ENCODE peak calls at places on chromosomes 6 and 20, in eight cellular contexts. One of them, this sample, is unnamed.

GRCh38 chr6:41605649-41606048 is 32.6 kb upstream of the MDFI start:
- DNase-seq in LoVo: no peak
- DNase-seq in activated CD4-positive, alpha-beta memory T cell treated with anti-CD3 and anti-CD28 coated beads for 36 hours: no peak
- DNase-seq in nephron progenitor cell: no peak
- DNase-seq in dermis microvascular lymphatic vessel endothelial cell: no peak
- DNase-seq in ureter: no peak
- DNase-seq in ovary: no peak
- DNase-seq in cardiac septum: no peak
- DNase-seq in this sample: no peak

GRCh38 chr6:14948586-14949245 is 297.2 kb upstream of the JARID2 start:
- DNase-seq in LoVo: no peak
- DNase-seq in activated CD4-positive, alpha-beta memory T cell treated with anti-CD3 and anti-CD28 coated beads for 36 hours: no peak
- DNase-seq in dermis microvascular lymphatic vessel endothelial cell: no peak
- DNase-seq in nephron progenitor cell: no peak
- DNase-seq in cardiac septum: no peak
- DNase-seq in ureter: no peak
- DNase-seq in ovary: no peak
- DNase-seq in this sample: no peak

GRCh38 chr6:90343581-90343980 is 46.9 kb upstream of the BACH2 start:
- DNase-seq in ovary: peak
- DNase-seq in ureter: no peak
- DNase-seq in nephron progenitor cell: no peak
- DNase-seq in cardiac septum: no peak
- DNase-seq in dermis microvascular lymphatic vessel endothelial cell: no peak
- DNase-seq in activated CD4-positive, alpha-beta memory T cell treated with anti-CD3 and anti-CD28 coated beads for 36 hours: no peak
- DNase-seq in LoVo: peak
- DNase-seq in this sample: no peak

GRCh38 chr6:12635813-12636212 is 80.8 kb upstream of the PHACTR1 start:
- DNase-seq in nephron progenitor cell: no peak
- DNase-seq in cardiac septum: no peak
- DNase-seq in activated CD4-positive, alpha-beta memory T cell treated with anti-CD3 and anti-CD28 coated beads for 36 hours: no peak
- DNase-seq in ureter: no peak
- DNase-seq in LoVo: no peak
- DNase-seq in ovary: no peak
- DNase-seq in dermis microvascular lymphatic vessel endothelial cell: no peak
- DNase-seq in this sample: no peak

GRCh38 chr6:32539839-32540238 is 9.8 kb upstream of the HLA-DRB5 start:
- DNase-seq in ureter: no peak
- DNase-seq in LoVo: no peak
- DNase-seq in ovary: no peak
- DNase-seq in activated CD4-positive, alpha-beta memory T cell treated with anti-CD3 and anti-CD28 coated beads for 36 hours: no peak
- DNase-seq in cardiac septum: no peak
- DNase-seq in dermis microvascular lymphatic vessel endothelial cell: no peak
- DNase-seq in nephron progenitor cell: no peak
- DNase-seq in this sample: no peak

GRCh38 chr6:39086294-39086693 is 28.7 kb downstream of the SAYSD1 start:
- DNase-seq in LoVo: no peak
- DNase-seq in nephron progenitor cell: no peak
- DNase-seq in activated CD4-positive, alpha-beta memory T cell treated with anti-CD3 and anti-CD28 coated beads for 36 hours: peak
- DNase-seq in ovary: no peak
- DNase-seq in ureter: no peak
- DNase-seq in dermis microvascular lymphatic vessel endothelial cell: no peak
- DNase-seq in cardiac septum: no peak
- DNase-seq in this sample: no peak

GRCh38 chr6:142331075-142331551 is 29.3 kb downstream of the ADGRG6 start:
- DNase-seq in LoVo: no peak
- DNase-seq in activated CD4-positive, alpha-beta memory T cell treated with anti-CD3 and anti-CD28 coated beads for 36 hours: peak
- DNase-seq in nephron progenitor cell: no peak
- DNase-seq in ureter: no peak
- DNase-seq in ovary: no peak
- DNase-seq in dermis microvascular lymphatic vessel endothelial cell: peak
- DNase-seq in cardiac septum: no peak
- DNase-seq in this sample: no peak

GRCh38 chr6:35360349-35361138 is 18.2 kb downstream of the PPARD start:
- DNase-seq in dermis microvascular lymphatic vessel endothelial cell: no peak
- DNase-seq in cardiac septum: peak
- DNase-seq in activated CD4-positive, alpha-beta memory T cell treated with anti-CD3 and anti-CD28 coated beads for 36 hours: no peak
- DNase-seq in ovary: peak
- DNase-seq in ureter: no peak
- DNase-seq in LoVo: no peak
- DNase-seq in nephron progenitor cell: no peak
- DNase-seq in this sample: no peak

GRCh38 chr6:155224031-155224451 is 39.8 kb upstream of the CLDN20 start:
- DNase-seq in nephron progenitor cell: no peak
- DNase-seq in cardiac septum: no peak
- DNase-seq in LoVo: no peak
- DNase-seq in activated CD4-positive, alpha-beta memory T cell treated with anti-CD3 and anti-CD28 coated beads for 36 hours: peak
- DNase-seq in ureter: no peak
- DNase-seq in dermis microvascular lymphatic vessel endothelial cell: peak
- DNase-seq in ovary: no peak
- DNase-seq in this sample: no peak

GRCh38 chr6:66198062-66198624 is 491.1 kb upstream of the EYS start:
- DNase-seq in activated CD4-positive, alpha-beta memory T cell treated with anti-CD3 and anti-CD28 coated beads for 36 hours: no peak
- DNase-seq in cardiac septum: no peak
- DNase-seq in ureter: no peak
- DNase-seq in ovary: no peak
- DNase-seq in nephron progenitor cell: no peak
- DNase-seq in LoVo: no peak
- DNase-seq in dermis microvascular lymphatic vessel endothelial cell: no peak
- DNase-seq in this sample: no peak

GRCh38 chr6:134379086-134379485 is 61.2 kb upstream of the SGK1 start:
- DNase-seq in cardiac septum: no peak
- DNase-seq in LoVo: peak
- DNase-seq in ureter: peak
- DNase-seq in ovary: no peak
- DNase-seq in activated CD4-positive, alpha-beta memory T cell treated with anti-CD3 and anti-CD28 coated beads for 36 hours: peak
- DNase-seq in dermis microvascular lymphatic vessel endothelial cell: no peak
- DNase-seq in nephron progenitor cell: no peak
- DNase-seq in this sample: no peak

GRCh38 chr20:51978081-51978501 is 175.8 kb upstream of the SALL4 start:
- DNase-seq in dermis microvascular lymphatic vessel endothelial cell: no peak
- DNase-seq in ureter: no peak
- DNase-seq in cardiac septum: no peak
- DNase-seq in nephron progenitor cell: no peak
- DNase-seq in activated CD4-positive, alpha-beta memory T cell treated with anti-CD3 and anti-CD28 coated beads for 36 hours: no peak
- DNase-seq in ovary: no peak
- DNase-seq in LoVo: no peak
- DNase-seq in this sample: no peak

GRCh38 chr6:2918936-2919335 is 15.8 kb upstream of the SERPINB9 start:
- DNase-seq in cardiac septum: no peak
- DNase-seq in ureter: no peak
- DNase-seq in LoVo: no peak
- DNase-seq in dermis microvascular lymphatic vessel endothelial cell: no peak
- DNase-seq in nephron progenitor cell: no peak
- DNase-seq in activated CD4-positive, alpha-beta memory T cell treated with anti-CD3 and anti-CD28 coated beads for 36 hours: peak
- DNase-seq in ovary: no peak
- DNase-seq in this sample: no peak

GRCh38 chr20:53952528-53953096 is 117.8 kb downstream of the BCAS1 start:
- DNase-seq in dermis microvascular lymphatic vessel endothelial cell: no peak
- DNase-seq in ovary: no peak
- DNase-seq in LoVo: no peak
- DNase-seq in cardiac septum: no peak
- DNase-seq in ureter: no peak
- DNase-seq in nephron progenitor cell: no peak
- DNase-seq in activated CD4-positive, alpha-beta memory T cell treated with anti-CD3 and anti-CD28 coated beads for 36 hours: no peak
- DNase-seq in this sample: no peak

GRCh38 chr6:34423254-34423653 is 2.6 kb downstream of the RPS10 start:
- DNase-seq in LoVo: no peak
- DNase-seq in ovary: no peak
- DNase-seq in activated CD4-positive, alpha-beta memory T cell treated with anti-CD3 and anti-CD28 coated beads for 36 hours: no peak
- DNase-seq in dermis microvascular lymphatic vessel endothelial cell: no peak
- DNase-seq in nephron progenitor cell: no peak
- DNase-seq in ureter: no peak
- DNase-seq in cardiac septum: no peak
- DNase-seq in this sample: no peak

GRCh38 chr6:100463685-100464161 is 998 bp downstream of the SIM1 start:
- DNase-seq in activated CD4-positive, alpha-beta memory T cell treated with anti-CD3 and anti-CD28 coated beads for 36 hours: no peak
- DNase-seq in dermis microvascular lymphatic vessel endothelial cell: no peak
- DNase-seq in ovary: no peak
- DNase-seq in nephron progenitor cell: no peak
- DNase-seq in LoVo: no peak
- DNase-seq in ureter: no peak
- DNase-seq in cardiac septum: no peak
- DNase-seq in this sample: no peak

GRCh38 chr6:78492351-78493010 is 374.9 kb upstream of the IRAK1BP1 start:
- DNase-seq in ureter: no peak
- DNase-seq in nephron progenitor cell: no peak
- DNase-seq in ovary: no peak
- DNase-seq in cardiac septum: no peak
- DNase-seq in LoVo: no peak
- DNase-seq in activated CD4-positive, alpha-beta memory T cell treated with anti-CD3 and anti-CD28 coated beads for 36 hours: no peak
- DNase-seq in dermis microvascular lymphatic vessel endothelial cell: peak
- DNase-seq in this sample: no peak

GRCh38 chr6:4358414-4359107 is 223.2 kb upstream of the ECI2 start:
- DNase-seq in ovary: peak
- DNase-seq in cardiac septum: peak
- DNase-seq in nephron progenitor cell: peak
- DNase-seq in activated CD4-positive, alpha-beta memory T cell treated with anti-CD3 and anti-CD28 coated beads for 36 hours: peak
- DNase-seq in LoVo: peak
- DNase-seq in ureter: peak
- DNase-seq in dermis microvascular lymphatic vessel endothelial cell: peak
- DNase-seq in this sample: peak

GRCh38 chr6:129683606-129684322 is 26.2 kb downstream of the ARHGAP18 start:
- DNase-seq in LoVo: peak
- DNase-seq in dermis microvascular lymphatic vessel endothelial cell: peak
- DNase-seq in ureter: peak
- DNase-seq in ovary: no peak
- DNase-seq in nephron progenitor cell: no peak
- DNase-seq in activated CD4-positive, alpha-beta memory T cell treated with anti-CD3 and anti-CD28 coated beads for 36 hours: peak
- DNase-seq in cardiac septum: peak
- DNase-seq in this sample: no peak

GRCh38 chr6:31510007-31510406 is 12.1 kb downstream of the MICB start:
- DNase-seq in LoVo: no peak
- DNase-seq in ovary: no peak
- DNase-seq in cardiac septum: no peak
- DNase-seq in nephron progenitor cell: no peak
- DNase-seq in activated CD4-positive, alpha-beta memory T cell treated with anti-CD3 and anti-CD28 coated beads for 36 hours: no peak
- DNase-seq in dermis microvascular lymphatic vessel endothelial cell: no peak
- DNase-seq in ureter: no peak
- DNase-seq in this sample: no peak

GRCh38 chr20:50320910-50321796 is 130.5 kb downstream of the CEBPB start:
- DNase-seq in ovary: peak
- DNase-seq in nephron progenitor cell: peak
- DNase-seq in LoVo: peak
- DNase-seq in ureter: peak
- DNase-seq in dermis microvascular lymphatic vessel endothelial cell: peak
- DNase-seq in cardiac septum: peak
- DNase-seq in activated CD4-positive, alpha-beta memory T cell treated with anti-CD3 and anti-CD28 coated beads for 36 hours: peak
- DNase-seq in this sample: no peak

GRCh38 chr6:84967389-84967788 is 203.0 kb upstream of the TBX18 start:
- DNase-seq in cardiac septum: no peak
- DNase-seq in LoVo: peak
- DNase-seq in ovary: no peak
- DNase-seq in dermis microvascular lymphatic vessel endothelial cell: peak
- DNase-seq in activated CD4-positive, alpha-beta memory T cell treated with anti-CD3 and anti-CD28 coated beads for 36 hours: no peak
- DNase-seq in ureter: no peak
- DNase-seq in nephron progenitor cell: peak
- DNase-seq in this sample: no peak

GRCh38 chr20:17648782-17649730 is 33.0 kb downstream of the RRBP1 start:
- DNase-seq in cardiac septum: peak
- DNase-seq in ureter: no peak
- DNase-seq in activated CD4-positive, alpha-beta memory T cell treated with anti-CD3 and anti-CD28 coated beads for 36 hours: peak
- DNase-seq in LoVo: no peak
- DNase-seq in dermis microvascular lymphatic vessel endothelial cell: peak
- DNase-seq in ovary: peak
- DNase-seq in nephron progenitor cell: no peak
- DNase-seq in this sample: no peak

GRCh38 chr20:14892782-14893181 is 555.4 kb upstream of the FLRT3 start:
- DNase-seq in nephron progenitor cell: no peak
- DNase-seq in ureter: no peak
- DNase-seq in LoVo: no peak
- DNase-seq in cardiac septum: no peak
- DNase-seq in dermis microvascular lymphatic vessel endothelial cell: no peak
- DNase-seq in ovary: no peak
- DNase-seq in activated CD4-positive, alpha-beta memory T cell treated with anti-CD3 and anti-CD28 coated beads for 36 hours: no peak
- DNase-seq in this sample: no peak

GRCh38 chr20:5524886-5525285 is 208.1 kb upstream of the PROKR2 start:
- DNase-seq in ureter: no peak
- DNase-seq in nephron progenitor cell: no peak
- DNase-seq in LoVo: no peak
- DNase-seq in ovary: no peak
- DNase-seq in dermis microvascular lymphatic vessel endothelial cell: no peak
- DNase-seq in activated CD4-positive, alpha-beta memory T cell treated with anti-CD3 and anti-CD28 coated beads for 36 hours: no peak
- DNase-seq in cardiac septum: no peak
- DNase-seq in this sample: no peak

GRCh38 chr6:140071601-140072062 is 697.2 kb upstream of the CITED2 start:
- DNase-seq in dermis microvascular lymphatic vessel endothelial cell: peak
- DNase-seq in LoVo: no peak
- DNase-seq in cardiac septum: no peak
- DNase-seq in ovary: no peak
- DNase-seq in activated CD4-positive, alpha-beta memory T cell treated with anti-CD3 and anti-CD28 coated beads for 36 hours: no peak
- DNase-seq in ureter: no peak
- DNase-seq in nephron progenitor cell: no peak
- DNase-seq in this sample: no peak

GRCh38 chr6:150528648-150529285 is 70.9 kb upstream of the PLEKHG1 start:
- DNase-seq in cardiac septum: peak
- DNase-seq in nephron progenitor cell: peak
- DNase-seq in activated CD4-positive, alpha-beta memory T cell treated with anti-CD3 and anti-CD28 coated beads for 36 hours: no peak
- DNase-seq in ovary: peak
- DNase-seq in dermis microvascular lymphatic vessel endothelial cell: peak
- DNase-seq in LoVo: no peak
- DNase-seq in ureter: peak
- DNase-seq in this sample: no peak

GRCh38 chr20:32366380-32366779 is 8.2 kb downstream of the ASXL1 start:
- DNase-seq in ureter: no peak
- DNase-seq in nephron progenitor cell: no peak
- DNase-seq in cardiac septum: no peak
- DNase-seq in activated CD4-positive, alpha-beta memory T cell treated with anti-CD3 and anti-CD28 coated beads for 36 hours: no peak
- DNase-seq in ovary: no peak
- DNase-seq in LoVo: no peak
- DNase-seq in dermis microvascular lymphatic vessel endothelial cell: no peak
- DNase-seq in this sample: no peak

GRCh38 chr6:55250400-55250799 is 76.1 kb downstream of the HCRTR2 start:
- DNase-seq in ovary: no peak
- DNase-seq in ureter: no peak
- DNase-seq in activated CD4-positive, alpha-beta memory T cell treated with anti-CD3 and anti-CD28 coated beads for 36 hours: no peak
- DNase-seq in nephron progenitor cell: no peak
- DNase-seq in dermis microvascular lymphatic vessel endothelial cell: no peak
- DNase-seq in LoVo: no peak
- DNase-seq in cardiac septum: no peak
- DNase-seq in this sample: no peak